ENCODE peak calls at places on chromosomes 7 and 10, in four cellular contexts. One of them, this sample, is unnamed.

GRCh38 chr10:131727612-131728011 is 173.2 kb upstream of the PPP2R2D start:
- DNase-seq in fibroblast of lung: no peak
- DNase-seq in RWPE1: no peak
- DNase-seq in A549: no peak
- DNase-seq in this sample: no peak

GRCh38 chr7:16646427-16647081 is 573 bp downstream of the BZW2 start:
- DNase-seq in fibroblast of lung: peak; percentile 43
- DNase-seq in A549: no peak
- DNase-seq in RWPE1: no peak
- DNase-seq in this sample: peak; percentile 35

GRCh38 chr10:13046861-13047528 is 45.5 kb upstream of the CCDC3 start:
- DNase-seq in fibroblast of lung: no peak
- DNase-seq in RWPE1: no peak
- DNase-seq in A549: no peak
- DNase-seq in this sample: peak; percentile 37

GRCh38 chr7:112550468-112551060 is 69.8 kb downstream of the LSMEM1 start:
- DNase-seq in fibroblast of lung: peak; percentile 82
- DNase-seq in RWPE1: peak; percentile 45
- DNase-seq in A549: peak; percentile 34
- DNase-seq in this sample: peak; percentile 80

GRCh38 chr7:148944935-148945934 is 61.1 kb upstream of the EZH2 start:
- DNase-seq in fibroblast of lung: peak; percentile 72
- DNase-seq in A549: no peak
- DNase-seq in RWPE1: no peak
- DNase-seq in this sample: peak; percentile 68

GRCh38 chr10:131839351-131839750 is 61.5 kb upstream of the PPP2R2D start:
- DNase-seq in A549: no peak
- DNase-seq in fibroblast of lung: no peak
- DNase-seq in RWPE1: no peak
- DNase-seq in this sample: no peak

GRCh38 chr7:143381427-143382125 is 431 bp downstream of the ZYX start:
- DNase-seq in fibroblast of lung: peak; percentile 79
- DNase-seq in RWPE1: peak; percentile 54
- DNase-seq in A549: no peak
- DNase-seq in this sample: peak; percentile 50

GRCh38 chr7:143936087-143937009 is 1.3 kb downstream of the OR2F2 start:
- DNase-seq in fibroblast of lung: peak; percentile 80
- DNase-seq in RWPE1: no peak
- DNase-seq in A549: no peak
- DNase-seq in this sample: peak; percentile 2

GRCh38 chr7:42174391-42174848 is 62.6 kb downstream of the GLI3 start:
- DNase-seq in fibroblast of lung: peak; percentile 85
- DNase-seq in A549: no peak
- DNase-seq in RWPE1: no peak
- DNase-seq in this sample: no peak

GRCh38 chr10:5964736-5965135 is 12.6 kb downstream of the IL15RA start:
- DNase-seq in fibroblast of lung: no peak
- DNase-seq in A549: no peak
- DNase-seq in RWPE1: no peak
- DNase-seq in this sample: no peak

GRCh38 chr7:149733554-149734513 is 39.6 kb downstream of the ZNF467 start:
- DNase-seq in RWPE1: no peak
- DNase-seq in fibroblast of lung: no peak
- DNase-seq in A549: no peak
- DNase-seq in this sample: no peak

GRCh38 chr7:139471740-139472353 is 11.6 kb downstream of the KLRG2 start:
- DNase-seq in fibroblast of lung: peak; percentile 48
- DNase-seq in A549: peak; percentile 44
- DNase-seq in RWPE1: no peak
- DNase-seq in this sample: no peak

GRCh38 chr7:47579458-47579857 is 2.5 kb downstream of the TNS3 start:
- DNase-seq in RWPE1: no peak
- DNase-seq in A549: no peak
- DNase-seq in fibroblast of lung: no peak
- DNase-seq in this sample: no peak

GRCh38 chr7:151059362-151060112 is at the start of gene SLC4A2:
- DNase-seq in fibroblast of lung: peak; percentile 64
- DNase-seq in A549: peak; percentile 90
- DNase-seq in RWPE1: peak; percentile 81
- DNase-seq in this sample: peak; percentile 69

GRCh38 chr7:70637726-70638125 is 494.2 kb upstream of the GALNT17 start:
- DNase-seq in RWPE1: no peak
- DNase-seq in fibroblast of lung: no peak
- DNase-seq in A549: no peak
- DNase-seq in this sample: no peak

GRCh38 chr10:49161411-49161997 is 26.7 kb downstream of the TMEM273 start:
- DNase-seq in A549: no peak
- DNase-seq in RWPE1: no peak
- DNase-seq in fibroblast of lung: peak; percentile 72
- DNase-seq in this sample: peak; percentile 33

GRCh38 chr7:114405427-114405826 is 9.2 kb upstream of the FOXP2 start:
- DNase-seq in RWPE1: peak; percentile 15
- DNase-seq in fibroblast of lung: peak; percentile 58
- DNase-seq in A549: peak; percentile 7
- DNase-seq in this sample: peak; percentile 55

GRCh38 chr10:14873090-14873760 is 5.4 kb upstream of the SUV39H2 start:
- DNase-seq in RWPE1: no peak
- DNase-seq in fibroblast of lung: peak; percentile 34
- DNase-seq in A549: no peak
- DNase-seq in this sample: peak; percentile 36

GRCh38 chr10:28785018-28785417 is 107.7 kb downstream of the BAMBI start:
- DNase-seq in A549: no peak
- DNase-seq in RWPE1: no peak
- DNase-seq in fibroblast of lung: no peak
- DNase-seq in this sample: no peak

GRCh38 chr10:76882245-76882644 is 755.4 kb downstream of the KCNMA1 start:
- DNase-seq in fibroblast of lung: no peak
- DNase-seq in A549: no peak
- DNase-seq in RWPE1: no peak
- DNase-seq in this sample: no peak

GRCh38 chr7:121608785-121609184 is 212.7 kb upstream of the FAM3C start:
- DNase-seq in A549: no peak
- DNase-seq in RWPE1: no peak
- DNase-seq in fibroblast of lung: no peak
- DNase-seq in this sample: no peak

GRCh38 chr7:2499719-2500430 is 19.7 kb upstream of the LFNG start:
- DNase-seq in RWPE1: no peak
- DNase-seq in A549: no peak
- DNase-seq in fibroblast of lung: no peak
- DNase-seq in this sample: no peak

GRCh38 chr10:6120691-6121090 is 31.9 kb downstream of the RBM17 start:
- DNase-seq in RWPE1: no peak
- DNase-seq in fibroblast of lung: no peak
- DNase-seq in A549: no peak
- DNase-seq in this sample: no peak

GRCh38 chr10:71309919-71310318 is 9.1 kb upstream of the SLC29A3 start:
- DNase-seq in fibroblast of lung: no peak
- DNase-seq in A549: no peak
- DNase-seq in RWPE1: no peak
- DNase-seq in this sample: no peak

GRCh38 chr7:30117886-30118285 is 16.9 kb upstream of the MTURN start:
- DNase-seq in fibroblast of lung: no peak
- DNase-seq in RWPE1: no peak
- DNase-seq in A549: no peak
- DNase-seq in this sample: no peak

GRCh38 chr10:2263556-2263955 is 526.2 kb upstream of the ADARB2 start:
- DNase-seq in A549: no peak
- DNase-seq in fibroblast of lung: no peak
- DNase-seq in RWPE1: no peak
- DNase-seq in this sample: no peak

GRCh38 chr7:110646814-110647213 is 444.1 kb upstream of the LRRN3 start:
- DNase-seq in fibroblast of lung: no peak
- DNase-seq in RWPE1: no peak
- DNase-seq in A549: no peak
- DNase-seq in this sample: no peak

GRCh38 chr10:110513949-110514348 is 16.2 kb downstream of the DUSP5 start:
- DNase-seq in RWPE1: no peak
- DNase-seq in fibroblast of lung: no peak
- DNase-seq in A549: no peak
- DNase-seq in this sample: no peak

GRCh38 chr10:129466703-129467345 is at the start of gene MGMT:
- DNase-seq in fibroblast of lung: peak; percentile 84
- DNase-seq in A549: peak; percentile 40
- DNase-seq in RWPE1: peak; percentile 98
- DNase-seq in this sample: peak; percentile 87

GRCh38 chr7:131627589-131628212 is 71.3 kb upstream of the PODXL start:
- DNase-seq in A549: no peak
- DNase-seq in fibroblast of lung: peak; percentile 12
- DNase-seq in RWPE1: no peak
- DNase-seq in this sample: no peak

GRCh38 chr7:20298486-20298901 is 32.2 kb upstream of the ITGB8 start:
- DNase-seq in fibroblast of lung: no peak
- DNase-seq in A549: no peak
- DNase-seq in RWPE1: no peak
- DNase-seq in this sample: no peak

GRCh38 chr10:106360870-106361269 is 803.6 kb downstream of the SORCS1 start:
- DNase-seq in fibroblast of lung: peak; percentile 49
- DNase-seq in RWPE1: peak; percentile 54
- DNase-seq in A549: no peak
- DNase-seq in this sample: peak; percentile 92

GRCh38 chr7:16813232-16813616 is 8.4 kb upstream of the AGR2 start:
- DNase-seq in A549: no peak
- DNase-seq in fibroblast of lung: no peak
- DNase-seq in RWPE1: no peak
- DNase-seq in this sample: no peak

GRCh38 chr10:92387289-92387940 is 96.4 kb downstream of the MARCHF5 start:
- DNase-seq in RWPE1: peak; percentile 69
- DNase-seq in A549: peak; percentile 55
- DNase-seq in fibroblast of lung: peak; percentile 71
- DNase-seq in this sample: peak; percentile 58

GRCh38 chr7:115678049-115678982 is 352.2 kb downstream of the TFEC start:
- DNase-seq in RWPE1: no peak
- DNase-seq in fibroblast of lung: peak; percentile 75
- DNase-seq in A549: no peak
- DNase-seq in this sample: no peak

GRCh38 chr7:115679423-115679822 is 351.1 kb downstream of the TFEC start:
- DNase-seq in RWPE1: no peak
- DNase-seq in fibroblast of lung: no peak
- DNase-seq in A549: no peak
- DNase-seq in this sample: no peak

GRCh38 chr7:115680921-115681320 is 349.6 kb downstream of the TFEC start:
- DNase-seq in fibroblast of lung: no peak
- DNase-seq in RWPE1: no peak
- DNase-seq in A549: no peak
- DNase-seq in this sample: no peak

GRCh38 chr7:115682507-115682906 is 348.1 kb downstream of the TFEC start:
- DNase-seq in A549: no peak
- DNase-seq in fibroblast of lung: no peak
- DNase-seq in RWPE1: no peak
- DNase-seq in this sample: no peak

DNA sequence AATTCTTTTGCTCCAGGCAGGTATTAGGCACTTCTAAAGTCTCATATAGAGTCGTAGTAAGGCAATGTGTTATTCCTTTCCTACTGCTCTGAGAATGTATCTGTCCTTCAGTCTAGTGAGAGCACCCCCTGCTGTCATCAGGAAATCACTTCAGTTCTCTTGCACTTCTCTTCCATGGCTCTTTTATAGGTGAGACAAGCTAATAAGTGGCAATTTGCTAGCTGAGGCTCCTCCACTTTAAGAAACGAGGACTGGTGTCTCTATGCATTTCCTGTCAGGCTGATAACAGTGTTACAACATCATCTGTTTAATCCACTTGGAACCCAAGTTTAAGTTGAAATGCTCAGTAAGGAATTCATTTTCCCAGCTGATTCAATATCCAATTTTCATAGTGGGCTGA is 350.6 kb downstream of the TFEC start:
- DNase-seq in fibroblast of lung: peak; percentile 65
- DNase-seq in RWPE1: peak; percentile 11
- DNase-seq in A549: no peak
- DNase-seq in this sample: peak; percentile 69
- TF ChIP-seq CTCF in fibroblast of lung: peak; percentile 48
- TF ChIP-seq CTCF in RWPE1: no peak
- TF ChIP-seq CTCF in A549: peak; percentile 49
- TF ChIP-seq CTCF in this sample: peak; percentile 71

GRCh38 chr7:155356323-155357105 is 58.8 kb downstream of the INSIG1 start:
- DNase-seq in fibroblast of lung: no peak
- DNase-seq in A549: peak; percentile 43
- DNase-seq in RWPE1: no peak
- DNase-seq in this sample: peak; percentile 17
- TF ChIP-seq CTCF in fibroblast of lung: no peak
- TF ChIP-seq CTCF in A549: peak; percentile 58
- TF ChIP-seq CTCF in RWPE1: peak; percentile 26
- TF ChIP-seq CTCF in this sample: peak; percentile 13

GRCh38 chr10:125538947-125539649 is 143.9 kb downstream of the TEX36 start:
- DNase-seq in RWPE1: no peak
- DNase-seq in fibroblast of lung: no peak
- DNase-seq in A549: no peak
- DNase-seq in this sample: no peak
- TF ChIP-seq CTCF in RWPE1: no peak
- TF ChIP-seq CTCF in fibroblast of lung: no peak
- TF ChIP-seq CTCF in A549: no peak
- TF ChIP-seq CTCF in this sample: no peak

GRCh38 chr10:75034714-75035258 is 76.7 kb upstream of the SAMD8 start:
- DNase-seq in fibroblast of lung: no peak
- DNase-seq in RWPE1: no peak
- DNase-seq in A549: no peak
- DNase-seq in this sample: no peak
- TF ChIP-seq CTCF in fibroblast of lung: no peak
- TF ChIP-seq CTCF in RWPE1: no peak
- TF ChIP-seq CTCF in A549: no peak
- TF ChIP-seq CTCF in this sample: no peak

GRCh38 chr7:66464059-66464458 is 164.6 kb upstream of the KCTD7 start:
- DNase-seq in A549: no peak
- DNase-seq in fibroblast of lung: no peak
- DNase-seq in RWPE1: no peak
- DNase-seq in this sample: no peak

GRCh38 chr7:66460921-66461361 is 167.7 kb upstream of the KCTD7 start:
- DNase-seq in fibroblast of lung: no peak
- DNase-seq in A549: no peak
- DNase-seq in RWPE1: no peak
- DNase-seq in this sample: no peak
- TF ChIP-seq CTCF in fibroblast of lung: no peak
- TF ChIP-seq CTCF in A549: no peak
- TF ChIP-seq CTCF in RWPE1: no peak
- TF ChIP-seq CTCF in this sample: no peak

DNA sequence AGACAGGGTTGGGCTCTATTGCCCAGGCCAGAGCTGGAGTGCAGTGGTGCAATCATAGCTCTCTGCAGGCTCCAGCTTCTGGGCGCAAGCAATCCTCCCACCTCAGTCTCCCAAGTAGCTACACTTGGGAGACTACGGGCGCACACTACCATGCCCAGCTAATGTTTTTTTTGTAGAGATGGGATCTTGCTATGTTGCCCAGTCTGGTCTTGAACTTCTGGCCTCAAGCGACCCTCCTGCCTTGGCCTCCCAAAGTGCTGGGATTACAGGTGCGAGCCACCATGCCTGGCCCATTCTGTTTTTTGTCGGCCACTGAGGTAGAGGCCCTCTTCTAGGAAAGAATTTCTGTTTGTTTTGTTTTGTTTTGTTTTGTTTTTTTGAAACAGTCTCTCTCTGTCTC is 12.2 kb downstream of the ALKBH4 start:
- DNase-seq in A549: no peak
- DNase-seq in RWPE1: no peak
- DNase-seq in fibroblast of lung: no peak
- DNase-seq in this sample: no peak
- TF ChIP-seq CTCF in A549: no peak
- TF ChIP-seq CTCF in RWPE1: no peak
- TF ChIP-seq CTCF in fibroblast of lung: no peak
- TF ChIP-seq CTCF in this sample: no peak

This sample was measured in epithelial cell of esophagus.